ENCODE peak calls at places on chromosomes 5 and 9, in eight cellular contexts. N is stimulated activated CD8-positive, alpha-beta memory T cell treated with anti-CD3 and anti-CD28 coated beads, Interleukin-2, amount 100 ng/mL, for 48 hours; B is spleen; V is NCI-H187; Q is pancreas; X is NCI-H446 treated with DMSO at 0.1 percent for 48 hours; G is globus pallidus; T is KBM-7. O is an unnamed sample.

GRCh38 chr5:137751869-137752491 is 2.2 kb downstream of the HNRNPA0 start:
- DNase-seq in N (no peak), B (no peak), V (no peak), Q (no peak), X (peak; percentile 4), G (peak; percentile 72), T (peak; percentile 76), O (peak; percentile 24)

GRCh38 chr5:128649183-128649582 is 111.1 kb upstream of the FBN2 start:
- DNase-seq in N (no peak), B (no peak), V (no peak), Q (no peak), X (no peak), G (no peak), T (no peak), O (no peak)

GRCh38 chr9:5617749-5618148 is 11.2 kb upstream of the RIC1 start:
- DNase-seq in N (no peak), B (no peak), V (no peak), Q (no peak), X (no peak), G (peak; percentile 11), T (peak; percentile 64), O (no peak)

GRCh38 chr9:133268335-133269056 is 6.5 kb downstream of the ABO start:
- DNase-seq in N (no peak), B (no peak), V (no peak), Q (no peak), X (no peak), G (no peak), T (no peak), O (no peak)

GRCh38 chr5:10689391-10690081 is 71.5 kb downstream of the DAP start:
- DNase-seq in N (peak; percentile 8), B (no peak), V (no peak), Q (no peak), X (no peak), G (no peak), T (peak; percentile 64), O (no peak)

GRCh38 chr9:124017064-124017928 is 5.7 kb downstream of the LHX2 start:
- DNase-seq in N (no peak), B (no peak), V (no peak), Q (peak; percentile 52), X (no peak), G (no peak), T (no peak), O (no peak)

GRCh38 chr9:99140685-99141314 is 35.9 kb downstream of the TGFBR1 start:
- DNase-seq in N (no peak), B (no peak), V (no peak), Q (no peak), X (peak; percentile 2), G (peak; percentile 41), T (peak; percentile 68), O (peak; percentile 30)

GRCh38 chr9:122333169-122333808 is 37.5 kb upstream of the PTGS1 start:
- DNase-seq in N (no peak), B (no peak), V (no peak), Q (no peak), X (no peak), G (no peak), T (peak; percentile 50), O (no peak)

GRCh38 chr9:133854785-133855184 is 116.6 kb upstream of the SARDH start:
- DNase-seq in N (no peak), B (no peak), V (no peak), Q (no peak), X (no peak), G (no peak), T (no peak), O (no peak)

GRCh38 chr9:138114501-138115245 is 237.1 kb downstream of the CACNA1B start:
- DNase-seq in N (no peak), B (no peak), V (no peak), Q (no peak), X (no peak), G (no peak), T (no peak), O (no peak)

GRCh38 chr9:71669265-71669975 is 98.9 kb downstream of the CEMIP2 start:
- DNase-seq in N (no peak), B (no peak), V (no peak), Q (no peak), X (no peak), G (no peak), T (no peak), O (no peak)

GRCh38 chr5:179485845-179486575 is 64.3 kb upstream of the RUFY1 start:
- DNase-seq in N (no peak), B (peak; percentile 61), V (no peak), Q (no peak), X (no peak), G (no peak), T (no peak), O (no peak)

GRCh38 chr5:17402291-17403121 is 95.5 kb upstream of the TAF11L2 start:
- DNase-seq in N (no peak), B (no peak), V (no peak), Q (no peak), X (no peak), G (no peak), T (no peak), O (no peak)

GRCh38 chr9:86405926-86406325 is 51.7 kb upstream of the TUT7 start:
- DNase-seq in N (no peak), B (no peak), V (no peak), Q (no peak), X (no peak), G (peak; percentile 9), T (peak; percentile 3), O (no peak)

GRCh38 chr5:180210961-180211760 is 2.1 kb upstream of the RASGEF1C start:
- DNase-seq in N (no peak), B (peak; percentile 61), V (no peak), Q (no peak), X (no peak), G (no peak), T (no peak), O (no peak)

GRCh38 chr5:76162335-76162734 is 79.2 kb downstream of the SV2C start:
- DNase-seq in N (no peak), B (no peak), V (no peak), Q (no peak), X (no peak), G (no peak), T (no peak), O (no peak)

GRCh38 chr5:16690243-16690839 is 73.5 kb upstream of the RETREG1 start:
- DNase-seq in N (no peak), B (no peak), V (no peak), Q (no peak), X (peak; percentile 35), G (peak; percentile 72), T (peak; percentile 43), O (peak; percentile 40)

GRCh38 chr5:145931718-145932117 is 4.7 kb upstream of the SH3RF2 start:
- DNase-seq in N (no peak), B (no peak), V (no peak), Q (no peak), X (no peak), G (no peak), T (no peak), O (no peak)

GRCh38 chr5:172533399-172534228 is 79.3 kb upstream of the SH3PXD2B start:
- DNase-seq in N (no peak), B (peak; percentile 68), V (no peak), Q (no peak), X (no peak), G (no peak), T (no peak), O (no peak)

GRCh38 chr9:33211695-33212393 is 28.1 kb upstream of the SPINK4 start:
- DNase-seq in N (no peak), B (no peak), V (no peak), Q (no peak), X (no peak), G (no peak), T (no peak), O (no peak)

GRCh38 chr5:180401236-180401907 is 48.2 kb upstream of the GFPT2 start:
- DNase-seq in N (no peak), B (no peak), V (no peak), Q (no peak), X (no peak), G (no peak), T (no peak), O (no peak)

GRCh38 chr5:124648902-124649467 is 97.5 kb downstream of the ZNF608 start:
- DNase-seq in N (no peak), B (no peak), V (no peak), Q (no peak), X (no peak), G (no peak), T (no peak), O (no peak)

GRCh38 chr5:140037012-140037411 is 6.1 kb downstream of the NRG2 start:
- DNase-seq in N (no peak), B (no peak), V (no peak), Q (no peak), X (no peak), G (peak; percentile 69), T (no peak), O (no peak)

GRCh38 chr9:136306691-136307208 is 2.9 kb upstream of the CCDC187 start:
- DNase-seq in N (no peak), B (no peak), V (no peak), Q (peak; percentile 70), X (no peak), G (no peak), T (no peak), O (no peak)

GRCh38 chr9:33458444-33458843 is 11.1 kb upstream of the AQP3 start:
- DNase-seq in N (no peak), B (no peak), V (no peak), Q (no peak), X (no peak), G (no peak), T (no peak), O (no peak)

GRCh38 chr5:171418316-171418981 is 998 bp upstream of the FGF18 start:
- DNase-seq in N (peak; percentile 48), B (peak; percentile 88), V (no peak), Q (peak; percentile 94), X (no peak), G (peak; percentile 44), T (peak; percentile 75), O (peak; percentile 83)

GRCh38 chr5:10498350-10498749 is 56.7 kb downstream of the ROPN1L start:
- DNase-seq in N (no peak), B (no peak), V (no peak), Q (no peak), X (no peak), G (no peak), T (no peak), O (no peak)

GRCh38 chr5:139061856-139062255 is 136.3 kb downstream of the SIL1 start:
- DNase-seq in N (no peak), B (no peak), V (peak; percentile 31), Q (no peak), X (no peak), G (no peak), T (peak; percentile 60), O (no peak)

GRCh38 chr9:76459691-76460635 is 981 bp downstream of the GCNT1 start:
- DNase-seq in N (no peak), B (peak; percentile 84), V (no peak), Q (peak; percentile 69), X (no peak), G (peak; percentile 2), T (peak; percentile 70), O (peak; percentile 68)

GRCh38 chr5:114097570-114097969 is 264.3 kb upstream of the KCNN2 start:
- DNase-seq in N (no peak), B (no peak), V (no peak), Q (no peak), X (no peak), G (no peak), T (no peak), O (no peak)

GRCh38 chr9:96158909-96159575 is 142.9 kb downstream of the HSD17B3 start:
- DNase-seq in N (no peak), B (no peak), V (no peak), Q (no peak), X (no peak), G (no peak), T (peak; percentile 39), O (no peak)

GRCh38 chr5:74194196-74194595 is 446.3 kb downstream of the ENC1 start:
- DNase-seq in N (no peak), B (no peak), V (no peak), Q (no peak), X (no peak), G (no peak), T (no peak), O (no peak)

GRCh38 chr9:116074658-116075057 is 78.9 kb upstream of the PAPPA start:
- DNase-seq in N (no peak), B (no peak), V (no peak), Q (no peak), X (no peak), G (no peak), T (no peak), O (no peak)

GRCh38 chr9:90578116-90578815 is 64.4 kb downstream of the DIRAS2 start:
- DNase-seq in N (no peak), B (no peak), V (no peak), Q (no peak), X (no peak), G (no peak), T (no peak), O (no peak)

O was measured in thyroid gland.